ENCODE peak calls at places on chromosomes 5 and 9, in nine cellular contexts. One of them, this sample, is unnamed.

GRCh38 chr9:122954253-122954691 is 13.5 kb downstream of the RABGAP1 start:
- DNase-seq in fibroblast of lung: peak; percentile 48
- DNase-seq in Peyer's patch: no peak
- DNase-seq in CD8-positive, alpha-beta memory T cell: no peak
- DNase-seq in CD4-positive, CD25-positive, alpha-beta regulatory T cell: no peak
- DNase-seq in adipocyte: peak; percentile 56
- DNase-seq in effector memory CD4-positive, alpha-beta T cell: no peak
- DNase-seq in NT2/D1: no peak
- DNase-seq in astrocyte: peak; percentile 71
- DNase-seq in this sample: no peak

GRCh38 chr9:68740561-68740960 is 35.5 kb downstream of the PIP5K1B start:
- DNase-seq in Peyer's patch: no peak
- DNase-seq in CD8-positive, alpha-beta memory T cell: no peak
- DNase-seq in CD4-positive, CD25-positive, alpha-beta regulatory T cell: no peak
- DNase-seq in fibroblast of lung: no peak
- DNase-seq in effector memory CD4-positive, alpha-beta T cell: no peak
- DNase-seq in astrocyte: no peak
- DNase-seq in NT2/D1: no peak
- DNase-seq in adipocyte: no peak
- DNase-seq in this sample: peak; percentile 87

GRCh38 chr9:126860077-126860756 is at the start of gene ZBTB34:
- DNase-seq in effector memory CD4-positive, alpha-beta T cell: peak; percentile 51
- DNase-seq in astrocyte: no peak
- DNase-seq in Peyer's patch: peak; percentile 72
- DNase-seq in adipocyte: peak; percentile 84
- DNase-seq in CD8-positive, alpha-beta memory T cell: peak; percentile 82
- DNase-seq in fibroblast of lung: peak; percentile 38
- DNase-seq in NT2/D1: no peak
- DNase-seq in CD4-positive, CD25-positive, alpha-beta regulatory T cell: peak; percentile 67
- DNase-seq in this sample: peak; percentile 80

GRCh38 chr9:100595391-100596199 is 17.7 kb downstream of the CAVIN4 start:
- DNase-seq in effector memory CD4-positive, alpha-beta T cell: no peak
- DNase-seq in Peyer's patch: no peak
- DNase-seq in CD4-positive, CD25-positive, alpha-beta regulatory T cell: peak; percentile 28
- DNase-seq in astrocyte: no peak
- DNase-seq in fibroblast of lung: peak; percentile 71
- DNase-seq in NT2/D1: peak; percentile 61
- DNase-seq in CD8-positive, alpha-beta memory T cell: no peak
- DNase-seq in adipocyte: peak; percentile 86
- DNase-seq in this sample: no peak

GRCh38 chr5:62029303-62029702 is 276.7 kb upstream of the KIF2A start:
- DNase-seq in astrocyte: peak; percentile 3
- DNase-seq in CD8-positive, alpha-beta memory T cell: no peak
- DNase-seq in NT2/D1: no peak
- DNase-seq in adipocyte: peak; percentile 47
- DNase-seq in effector memory CD4-positive, alpha-beta T cell: no peak
- DNase-seq in CD4-positive, CD25-positive, alpha-beta regulatory T cell: no peak
- DNase-seq in Peyer's patch: no peak
- DNase-seq in fibroblast of lung: no peak
- DNase-seq in this sample: no peak

GRCh38 chr5:172919525-172920446 is 39.4 kb upstream of the RPL26L1 start:
- DNase-seq in effector memory CD4-positive, alpha-beta T cell: no peak
- DNase-seq in NT2/D1: no peak
- DNase-seq in fibroblast of lung: peak; percentile 71
- DNase-seq in Peyer's patch: no peak
- DNase-seq in CD8-positive, alpha-beta memory T cell: no peak
- DNase-seq in CD4-positive, CD25-positive, alpha-beta regulatory T cell: no peak
- DNase-seq in adipocyte: no peak
- DNase-seq in astrocyte: peak; percentile 71
- DNase-seq in this sample: no peak

GRCh38 chr5:95711501-95712346 is 19.4 kb upstream of the RHOBTB3 start:
- DNase-seq in fibroblast of lung: no peak
- DNase-seq in CD8-positive, alpha-beta memory T cell: no peak
- DNase-seq in effector memory CD4-positive, alpha-beta T cell: no peak
- DNase-seq in adipocyte: no peak
- DNase-seq in Peyer's patch: no peak
- DNase-seq in CD4-positive, CD25-positive, alpha-beta regulatory T cell: no peak
- DNase-seq in NT2/D1: no peak
- DNase-seq in astrocyte: no peak
- DNase-seq in this sample: no peak

GRCh38 chr5:72065751-72066255 is 41.5 kb upstream of the MAP1B start:
- DNase-seq in NT2/D1: peak; percentile 78
- DNase-seq in CD4-positive, CD25-positive, alpha-beta regulatory T cell: no peak
- DNase-seq in Peyer's patch: no peak
- DNase-seq in adipocyte: peak; percentile 69
- DNase-seq in CD8-positive, alpha-beta memory T cell: no peak
- DNase-seq in astrocyte: peak; percentile 33
- DNase-seq in fibroblast of lung: peak; percentile 12
- DNase-seq in effector memory CD4-positive, alpha-beta T cell: no peak
- DNase-seq in this sample: no peak

GRCh38 chr5:157350939-157351338 is 85.0 kb downstream of the CYFIP2 start:
- DNase-seq in astrocyte: no peak
- DNase-seq in NT2/D1: no peak
- DNase-seq in Peyer's patch: no peak
- DNase-seq in effector memory CD4-positive, alpha-beta T cell: no peak
- DNase-seq in fibroblast of lung: no peak
- DNase-seq in CD8-positive, alpha-beta memory T cell: no peak
- DNase-seq in CD4-positive, CD25-positive, alpha-beta regulatory T cell: peak; percentile 33
- DNase-seq in adipocyte: no peak
- DNase-seq in this sample: no peak

GRCh38 chr9:114431003-114431402 is 43.2 kb upstream of the AKNA start:
- DNase-seq in CD8-positive, alpha-beta memory T cell: no peak
- DNase-seq in CD4-positive, CD25-positive, alpha-beta regulatory T cell: no peak
- DNase-seq in NT2/D1: no peak
- DNase-seq in astrocyte: no peak
- DNase-seq in adipocyte: no peak
- DNase-seq in effector memory CD4-positive, alpha-beta T cell: no peak
- DNase-seq in fibroblast of lung: no peak
- DNase-seq in Peyer's patch: no peak
- DNase-seq in this sample: no peak

GRCh38 chr5:20601678-20602100 is 613.7 kb upstream of the CDH18 start:
- DNase-seq in Peyer's patch: no peak
- DNase-seq in effector memory CD4-positive, alpha-beta T cell: no peak
- DNase-seq in astrocyte: peak; percentile 64
- DNase-seq in adipocyte: peak; percentile 34
- DNase-seq in CD4-positive, CD25-positive, alpha-beta regulatory T cell: no peak
- DNase-seq in NT2/D1: peak; percentile 35
- DNase-seq in fibroblast of lung: peak; percentile 33
- DNase-seq in CD8-positive, alpha-beta memory T cell: no peak
- DNase-seq in this sample: no peak

GRCh38 chr9:18173923-18174322 is 300.0 kb upstream of the ADAMTSL1 start:
- DNase-seq in effector memory CD4-positive, alpha-beta T cell: no peak
- DNase-seq in CD4-positive, CD25-positive, alpha-beta regulatory T cell: no peak
- DNase-seq in NT2/D1: no peak
- DNase-seq in CD8-positive, alpha-beta memory T cell: no peak
- DNase-seq in adipocyte: peak; percentile 34
- DNase-seq in Peyer's patch: no peak
- DNase-seq in astrocyte: no peak
- DNase-seq in fibroblast of lung: no peak
- DNase-seq in this sample: no peak

DNA sequence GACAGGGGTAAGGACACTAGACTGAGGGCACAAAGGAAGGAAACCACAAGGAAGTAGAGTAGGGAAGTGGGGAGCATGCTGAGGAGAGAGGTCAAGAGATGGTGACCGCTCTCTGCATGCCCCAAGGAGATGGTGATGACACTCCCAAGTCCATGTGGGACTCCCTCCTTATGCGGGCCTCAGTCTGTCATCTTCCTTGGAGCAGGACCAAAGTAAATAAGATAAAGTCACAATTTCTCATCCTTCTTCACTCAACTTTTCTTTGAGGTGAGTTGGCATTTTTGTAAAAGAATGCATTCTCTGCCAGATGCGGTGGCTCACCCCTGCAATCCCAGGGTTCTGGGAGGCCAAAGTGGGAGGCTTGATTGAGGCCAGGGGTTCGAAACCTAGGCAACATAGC is 256.7 kb downstream of the DOCK8 start:
- DNase-seq in effector memory CD4-positive, alpha-beta T cell: no peak
- DNase-seq in Peyer's patch: no peak
- DNase-seq in astrocyte: no peak
- DNase-seq in NT2/D1: no peak
- DNase-seq in CD8-positive, alpha-beta memory T cell: no peak
- DNase-seq in CD4-positive, CD25-positive, alpha-beta regulatory T cell: no peak
- DNase-seq in adipocyte: no peak
- DNase-seq in fibroblast of lung: no peak
- DNase-seq in this sample: no peak
- H3K4me3 ChIP-seq in effector memory CD4-positive, alpha-beta T cell: no peak overlapping the region
- H3K4me3 ChIP-seq in Peyer's patch: no peak overlapping the region
- H3K4me3 ChIP-seq in astrocyte: no peak overlapping the region
- H3K4me3 ChIP-seq in NT2/D1: no peak overlapping the region
- H3K4me3 ChIP-seq in CD8-positive, alpha-beta memory T cell: no peak overlapping the region
- H3K4me3 ChIP-seq in CD4-positive, CD25-positive, alpha-beta regulatory T cell: no peak overlapping the region
- H3K4me3 ChIP-seq in adipocyte: no peak overlapping the region
- H3K4me3 ChIP-seq in fibroblast of lung: no peak overlapping the region
- H3K4me3 ChIP-seq in this sample: no peak overlapping the region

DNA sequence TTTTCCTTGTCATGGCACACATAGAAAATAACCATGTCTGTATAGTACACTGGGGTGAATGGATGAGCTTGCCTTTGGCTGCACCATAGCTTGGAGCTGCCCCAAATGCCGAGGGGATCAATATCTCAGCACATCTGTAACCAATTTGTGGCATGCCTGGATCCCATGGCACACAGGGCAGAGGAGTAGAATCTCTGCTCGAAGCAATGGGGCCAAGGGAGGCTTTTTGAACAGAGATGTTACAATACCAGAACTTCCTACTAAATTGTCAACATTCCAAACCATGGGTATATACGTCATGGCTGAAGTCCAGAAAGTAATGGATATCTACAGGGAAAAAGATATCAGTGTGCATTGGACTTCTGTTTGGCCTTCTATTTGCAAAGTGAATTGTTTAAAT is 39.1 kb downstream of the ESM1 start:
- DNase-seq in adipocyte: peak; percentile 21
- DNase-seq in CD8-positive, alpha-beta memory T cell: no peak
- DNase-seq in fibroblast of lung: no peak
- DNase-seq in astrocyte: no peak
- DNase-seq in CD4-positive, CD25-positive, alpha-beta regulatory T cell: no peak
- DNase-seq in effector memory CD4-positive, alpha-beta T cell: no peak
- DNase-seq in Peyer's patch: no peak
- DNase-seq in NT2/D1: no peak
- DNase-seq in this sample: no peak
- H3K4me1 ChIP-seq in adipocyte: no peaks in the 10 kb centered on the region
- H3K4me1 ChIP-seq in CD8-positive, alpha-beta memory T cell: no peaks in the 10 kb centered on the region
- H3K4me1 ChIP-seq in fibroblast of lung: no peaks in the 10 kb centered on the region
- H3K4me1 ChIP-seq in astrocyte: no peaks in the 10 kb centered on the region
- H3K4me1 ChIP-seq in CD4-positive, CD25-positive, alpha-beta regulatory T cell: no peaks in the 10 kb centered on the region
- H3K4me1 ChIP-seq in effector memory CD4-positive, alpha-beta T cell: no peaks in the 10 kb centered on the region
- H3K4me1 ChIP-seq in Peyer's patch: no peaks in the 10 kb centered on the region
- H3K4me1 ChIP-seq in NT2/D1: no peaks in the 10 kb centered on the region
- H3K4me1 ChIP-seq in this sample: no peaks in the 10 kb centered on the region

GRCh38 chr5:149930754-149931574 is 13.6 kb downstream of the PDE6A start:
- DNase-seq in astrocyte: no peak
- DNase-seq in CD4-positive, CD25-positive, alpha-beta regulatory T cell: no peak
- DNase-seq in adipocyte: no peak
- DNase-seq in effector memory CD4-positive, alpha-beta T cell: no peak
- DNase-seq in fibroblast of lung: no peak
- DNase-seq in Peyer's patch: no peak
- DNase-seq in NT2/D1: no peak
- DNase-seq in CD8-positive, alpha-beta memory T cell: no peak
- DNase-seq in this sample: no peak
- H3K4me3 ChIP-seq in astrocyte: no peak overlapping the region
- H3K4me3 ChIP-seq in CD4-positive, CD25-positive, alpha-beta regulatory T cell: no peak overlapping the region
- H3K4me3 ChIP-seq in adipocyte: peak overlapping the region; percentile 77
- H3K4me3 ChIP-seq in effector memory CD4-positive, alpha-beta T cell: no peak overlapping the region
- H3K4me3 ChIP-seq in fibroblast of lung: peak overlapping the region; percentile 33
- H3K4me3 ChIP-seq in Peyer's patch: no peak overlapping the region
- H3K4me3 ChIP-seq in NT2/D1: no peak overlapping the region
- H3K4me3 ChIP-seq in CD8-positive, alpha-beta memory T cell: no peak overlapping the region
- H3K4me3 ChIP-seq in this sample: no peak overlapping the region

DNA sequence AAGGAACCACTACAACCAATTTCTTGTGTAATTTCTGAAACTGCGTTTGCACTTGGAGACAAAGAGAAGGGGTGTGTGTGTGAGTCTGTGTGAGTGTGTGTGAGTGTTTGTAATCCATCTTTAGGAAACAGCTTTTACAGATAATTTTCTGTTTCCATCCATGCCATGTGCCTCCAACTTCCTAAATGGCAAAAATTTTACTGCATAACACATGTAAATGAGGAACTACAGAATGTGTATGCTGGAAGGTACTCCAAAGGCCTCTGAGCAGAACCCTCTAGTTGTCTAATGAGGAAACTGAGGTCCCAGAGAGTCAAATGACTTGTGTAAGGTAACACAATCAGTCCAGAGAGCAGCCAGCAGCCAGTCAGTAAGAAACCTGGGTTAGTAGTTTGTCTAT is 20.8 kb downstream of the MAMDC2 start:
- DNase-seq in astrocyte: no peak
- DNase-seq in Peyer's patch: no peak
- DNase-seq in CD4-positive, CD25-positive, alpha-beta regulatory T cell: no peak
- DNase-seq in NT2/D1: no peak
- DNase-seq in adipocyte: no peak
- DNase-seq in effector memory CD4-positive, alpha-beta T cell: no peak
- DNase-seq in fibroblast of lung: no peak
- DNase-seq in CD8-positive, alpha-beta memory T cell: no peak
- DNase-seq in this sample: no peak
- H3K4me1 ChIP-seq in astrocyte: no peaks in the 10 kb centered on the region
- H3K4me1 ChIP-seq in Peyer's patch: no peaks in the 10 kb centered on the region
- H3K4me1 ChIP-seq in CD4-positive, CD25-positive, alpha-beta regulatory T cell: no peaks in the 10 kb centered on the region
- H3K4me1 ChIP-seq in NT2/D1: no peaks in the 10 kb centered on the region
- H3K4me1 ChIP-seq in adipocyte: peaks cover 55% of the 10 kb centered on the region
- H3K4me1 ChIP-seq in effector memory CD4-positive, alpha-beta T cell: no peaks in the 10 kb centered on the region
- H3K4me1 ChIP-seq in fibroblast of lung: no peaks in the 10 kb centered on the region
- H3K4me1 ChIP-seq in CD8-positive, alpha-beta memory T cell: no peaks in the 10 kb centered on the region
- H3K4me1 ChIP-seq in this sample: no peaks in the 10 kb centered on the region

This sample was measured in mucosa of descending colon.